ENCODE peak calls at places on chromosomes 7 and 10, in seven cellular contexts. N is GM23338, B is H1, V is GM12891, Q is SK-N-SH, X is breast epithelium, M is stomach. J is an unnamed sample.

GRCh38 chr10:75293456-75293840 is 57.7 kb upstream of the COMTD1 start:
- DNase-seq in B (no peak), V (no peak), M (no peak), N (no peak), Q (no peak), X (no peak), J (no peak)

GRCh38 chr10:11927746-11928145 is 104.6 kb downstream of the PROSER2 start:
- DNase-seq in V (no peak), B (no peak), Q (no peak), X (no peak), M (no peak), N (no peak), J (no peak)

GRCh38 chr7:140881507-140882228 is 43.1 kb downstream of the BRAF start:
- DNase-seq in Q (no peak), B (no peak), M (no peak), N (no peak), X (no peak), V (no peak), J (no peak)

GRCh38 chr7:54904130-54904529 is 114.7 kb upstream of the EGFR start:
- DNase-seq in M (no peak), Q (no peak), B (no peak), V (no peak), X (no peak), N (no peak), J (no peak)

GRCh38 chr10:99435986-99436633 is 5.7 kb upstream of the GOT1 start:
- DNase-seq in B (no peak), V (no peak), N (peak), M (no peak), Q (peak), X (no peak), J (no peak)

GRCh38 chr10:32454148-32454547 is 8.2 kb downstream of the CCDC7 start:
- DNase-seq in B (no peak), Q (no peak), M (no peak), V (no peak), N (no peak), X (no peak), J (no peak)

GRCh38 chr10:4120454-4120853 is 335.4 kb upstream of the KLF6 start:
- DNase-seq in Q (no peak), X (no peak), B (no peak), V (no peak), N (no peak), M (no peak), J (no peak)

GRCh38 chr7:94374231-94374630 is 20.5 kb upstream of the COL1A2 start:
- DNase-seq in M (peak), Q (no peak), X (no peak), V (no peak), B (no peak), N (peak), J (no peak)

GRCh38 chr7:83861-84632 is 108.3 kb upstream of the FAM20C start:
- DNase-seq in B (no peak), M (no peak), V (no peak), N (no peak), Q (no peak), X (no peak), J (no peak)

GRCh38 chr10:132248455-132249231 is 59.1 kb downstream of the STK32C start:
- DNase-seq in X (no peak), N (peak), Q (peak), V (no peak), B (peak), M (peak), J (peak)

GRCh38 chr10:31927597-31928530 is 767 bp downstream of the ARHGAP12 start:
- DNase-seq in N (peak), M (peak), X (peak), B (peak), Q (peak), V (peak), J (no peak)

GRCh38 chr7:76089865-76090495 is 42.1 kb downstream of the MDH2 start:
- DNase-seq in Q (no peak), N (no peak), X (peak), V (no peak), B (no peak), M (peak), J (no peak)

GRCh38 chr10:4431114-4431862 is 394.7 kb upstream of the AKR1E2 start:
- DNase-seq in Q (no peak), V (no peak), N (no peak), M (no peak), X (no peak), B (no peak), J (no peak)

GRCh38 chr7:89123871-89124270 is 328.3 kb upstream of the TEX47 start:
- DNase-seq in M (no peak), Q (no peak), V (no peak), N (no peak), X (no peak), B (no peak), J (no peak)

GRCh38 chr10:94218496-94219183 is 144.1 kb downstream of the NOC3L start:
- DNase-seq in X (no peak), N (no peak), Q (no peak), M (no peak), B (no peak), V (no peak), J (no peak)

GRCh38 chr7:130566168-130566897 is 74.4 kb downstream of the MEST start:
- DNase-seq in B (no peak), X (no peak), V (no peak), N (no peak), M (no peak), Q (no peak), J (no peak)

GRCh38 chr10:63320683-63321082 is 145.1 kb downstream of the JMJD1C start:
- DNase-seq in V (no peak), B (no peak), Q (no peak), M (no peak), N (peak), X (no peak), J (no peak)

GRCh38 chr7:41705109-41705871 is 2.4 kb upstream of the INHBA start:
- DNase-seq in M (peak), V (peak), B (peak), Q (peak), X (peak), N (peak), J (peak)

GRCh38 chr7:144834516-144835165 is 1.2 kb downstream of the TPK1 start:
- DNase-seq in M (no peak), V (no peak), N (peak), X (no peak), B (no peak), Q (peak), J (peak)

GRCh38 chr7:127256326-127256725 is 3.6 kb upstream of the GRM8 start:
- DNase-seq in M (no peak), V (no peak), X (no peak), Q (no peak), N (no peak), B (no peak), J (no peak)

GRCh38 chr7:101308245-101309085 is 13.1 kb downstream of the IFT22 start:
- DNase-seq in Q (peak), M (peak), B (peak), V (no peak), N (peak), X (peak), J (no peak)
- TF ChIP-seq POLR2AphosphoS5 in Q (no peak), M (no peak), B (peak), V (no peak), N (peak), X (no peak), J (no peak)

DNA sequence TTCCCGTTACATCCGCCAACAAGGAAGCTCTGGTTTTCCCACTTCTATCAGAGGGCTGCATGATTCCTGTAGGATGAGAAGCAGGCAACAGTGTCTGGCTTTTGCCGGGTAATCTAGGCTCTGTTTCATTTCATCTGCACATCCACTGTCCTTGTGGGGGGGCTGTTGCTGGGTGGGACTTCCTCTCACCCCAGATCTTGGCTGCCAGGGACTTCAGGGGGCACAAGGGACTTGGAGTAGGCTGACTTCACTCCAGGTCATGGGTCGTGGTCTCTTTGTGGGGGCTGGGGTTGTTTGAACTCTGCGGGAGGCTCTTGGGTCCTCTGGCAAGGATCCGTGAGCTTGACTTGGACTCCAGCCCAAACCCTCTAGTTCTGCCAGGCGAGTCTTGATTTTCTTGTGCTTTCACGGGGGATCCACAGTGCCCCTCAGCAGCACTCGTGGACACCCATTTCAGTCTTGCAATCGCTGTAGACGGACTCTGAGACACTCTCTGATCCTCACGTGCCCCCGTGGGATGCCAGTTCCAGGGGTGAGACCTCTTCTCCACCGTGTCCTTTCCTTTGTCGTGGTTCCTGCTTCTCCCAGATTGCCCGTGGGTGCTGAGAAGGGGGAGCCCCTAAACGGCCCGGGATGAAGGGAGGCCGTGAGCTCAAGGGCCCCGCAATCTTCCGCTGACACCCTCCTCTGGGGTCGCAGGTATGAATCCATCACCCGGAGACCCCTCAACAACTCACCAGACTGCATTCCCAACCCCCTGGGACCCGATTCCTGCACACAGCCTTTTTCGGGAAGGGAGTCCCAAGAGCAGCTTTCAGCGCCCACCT is 21.4 kb upstream of the ZNF273 start:
- DNase-seq in X (peak), V (no peak), M (peak), Q (peak), B (no peak), N (no peak), J (no peak)
- TF ChIP-seq POLR2AphosphoS5 in X (no peak), V (no peak), M (no peak), Q (no peak), B (no peak), N (no peak), J (no peak)

GRCh38 chr10:103849880-103850571 is 5.3 kb downstream of the SH3PXD2A start:
- DNase-seq in X (no peak), M (no peak), Q (no peak), V (no peak), B (no peak), N (no peak), J (peak)
- TF ChIP-seq POLR2AphosphoS5 in X (no peak), M (no peak), Q (no peak), V (no peak), B (no peak), N (no peak), J (no peak)

DNA sequence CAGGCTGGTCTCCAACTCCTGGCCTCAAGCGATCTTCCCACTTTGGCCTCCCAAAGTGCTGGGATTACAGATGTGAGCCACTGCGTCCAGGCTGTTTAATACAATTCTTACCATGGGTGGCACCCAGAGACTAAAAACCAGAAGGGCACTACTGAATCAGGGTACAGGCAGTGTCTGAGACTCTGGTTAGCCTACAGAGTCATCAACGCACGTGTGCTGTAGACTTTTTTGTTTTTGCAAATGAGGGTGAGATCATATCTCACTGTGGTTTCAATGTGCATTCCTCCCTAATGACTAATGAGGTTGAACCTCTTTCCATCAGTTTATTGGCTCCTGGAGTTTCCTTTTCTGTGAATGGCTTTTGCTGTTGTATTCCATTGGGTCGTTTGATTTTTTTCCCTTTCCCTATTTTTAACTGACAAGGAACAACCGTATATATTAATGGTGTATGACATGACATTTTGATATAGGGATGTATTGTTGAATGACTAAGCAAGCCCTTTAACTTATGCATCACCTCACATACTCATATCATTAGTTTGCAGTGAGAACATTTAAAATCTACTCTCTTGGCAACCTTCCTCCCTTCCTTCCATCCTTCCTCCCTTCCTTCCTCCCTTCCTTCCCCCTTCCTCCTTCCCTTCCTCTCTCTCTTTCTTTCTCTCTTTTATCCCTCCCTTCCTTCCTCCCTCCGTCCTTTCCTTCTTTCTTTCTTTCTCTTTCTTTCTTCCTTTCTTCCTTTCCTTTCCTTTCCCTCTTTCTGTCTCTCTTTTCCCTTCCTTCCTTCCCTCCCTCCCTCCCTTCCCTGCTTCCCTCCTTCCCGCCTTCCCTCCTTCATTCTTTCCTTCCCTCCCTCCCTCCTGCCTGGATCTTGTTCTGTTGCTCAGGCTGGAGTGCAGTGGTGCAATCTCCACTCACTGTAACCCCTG is 9.3 kb upstream of the TMEM270 start:
- DNase-seq in B (no peak), V (no peak), M (no peak), Q (no peak), N (no peak), X (no peak), J (no peak)
- TF ChIP-seq POLR2AphosphoS5 in B (no peak), V (no peak), M (no peak), Q (peak), N (no peak), X (peak), J (no peak)

J was measured in HL-60.